ENCODE peak calls at places on chromosomes 1 and 21, in ten cellular contexts. One of them, this sample, is unnamed.
A peak's percentile ranks its signal among the peaks of the same experiment; 100 is the strongest.

GRCh38 chr1:177448652-177449351 is 278.0 kb downstream of the BRINP2 start:
- DNase-seq in SJSA1: no peak
- DNase-seq in aorta: no peak
- DNase-seq in IMR-90: no peak
- DNase-seq in BE2C: no peak
- DNase-seq in pancreas: no peak
- DNase-seq in PC-3: no peak
- DNase-seq in prostate gland: no peak
- DNase-seq in cardiac muscle cell: no peak
- DNase-seq in brain microvascular endothelial cell: no peak
- DNase-seq in this sample: no peak

GRCh38 chr21:36504067-36505058 is 24.4 kb upstream of the CLDN14 start:
- DNase-seq in brain microvascular endothelial cell: peak; percentile 45
- DNase-seq in prostate gland: peak; percentile 44
- DNase-seq in BE2C: peak; percentile 39
- DNase-seq in IMR-90: peak; percentile 68
- DNase-seq in SJSA1: no peak
- DNase-seq in pancreas: peak; percentile 37
- DNase-seq in cardiac muscle cell: peak; percentile 65
- DNase-seq in aorta: no peak
- DNase-seq in PC-3: peak; percentile 78
- DNase-seq in this sample: no peak

GRCh38 chr21:29133796-29134195 is 3.4 kb downstream of the MAP3K7CL start:
- DNase-seq in prostate gland: no peak
- DNase-seq in aorta: no peak
- DNase-seq in SJSA1: no peak
- DNase-seq in cardiac muscle cell: no peak
- DNase-seq in IMR-90: no peak
- DNase-seq in BE2C: no peak
- DNase-seq in pancreas: no peak
- DNase-seq in brain microvascular endothelial cell: no peak
- DNase-seq in PC-3: no peak
- DNase-seq in this sample: no peak

GRCh38 chr1:205523261-205523890 is 18.9 kb downstream of the CDK18 start:
- DNase-seq in aorta: no peak
- DNase-seq in brain microvascular endothelial cell: no peak
- DNase-seq in prostate gland: no peak
- DNase-seq in BE2C: no peak
- DNase-seq in SJSA1: no peak
- DNase-seq in cardiac muscle cell: no peak
- DNase-seq in pancreas: no peak
- DNase-seq in IMR-90: no peak
- DNase-seq in PC-3: no peak
- DNase-seq in this sample: no peak

GRCh38 chr1:10960954-10961833 is 51.3 kb upstream of the TARDBP start:
- DNase-seq in PC-3: peak; percentile 85
- DNase-seq in aorta: peak; percentile 92
- DNase-seq in SJSA1: peak; percentile 83
- DNase-seq in brain microvascular endothelial cell: peak; percentile 68
- DNase-seq in IMR-90: peak; percentile 56
- DNase-seq in cardiac muscle cell: peak; percentile 91
- DNase-seq in prostate gland: peak; percentile 79
- DNase-seq in BE2C: peak; percentile 86
- DNase-seq in pancreas: peak; percentile 86
- DNase-seq in this sample: peak; percentile 73

GRCh38 chr1:152515454-152515823 is 1.2 kb downstream of the CRCT1 start:
- DNase-seq in prostate gland: no peak
- DNase-seq in aorta: no peak
- DNase-seq in brain microvascular endothelial cell: peak; percentile 10
- DNase-seq in pancreas: no peak
- DNase-seq in BE2C: no peak
- DNase-seq in PC-3: no peak
- DNase-seq in IMR-90: peak; percentile 4
- DNase-seq in cardiac muscle cell: no peak
- DNase-seq in SJSA1: no peak
- DNase-seq in this sample: peak; percentile 58

GRCh38 chr1:218476385-218476784 is 131.2 kb downstream of the TGFB2 start:
- DNase-seq in prostate gland: no peak
- DNase-seq in PC-3: peak; percentile 97
- DNase-seq in IMR-90: peak; percentile 88
- DNase-seq in SJSA1: no peak
- DNase-seq in brain microvascular endothelial cell: peak; percentile 76
- DNase-seq in BE2C: no peak
- DNase-seq in pancreas: no peak
- DNase-seq in aorta: no peak
- DNase-seq in cardiac muscle cell: no peak
- DNase-seq in this sample: no peak

GRCh38 chr1:77639056-77639455 is 43.4 kb downstream of the ZZZ3 start:
- DNase-seq in prostate gland: no peak
- DNase-seq in IMR-90: peak; percentile 61
- DNase-seq in PC-3: peak; percentile 62
- DNase-seq in brain microvascular endothelial cell: no peak
- DNase-seq in BE2C: no peak
- DNase-seq in SJSA1: no peak
- DNase-seq in aorta: no peak
- DNase-seq in cardiac muscle cell: no peak
- DNase-seq in pancreas: no peak
- DNase-seq in this sample: no peak

GRCh38 chr1:231866392-231867331 is 240.1 kb downstream of the DISC1 start:
- DNase-seq in aorta: peak; percentile 77
- DNase-seq in PC-3: peak; percentile 79
- DNase-seq in BE2C: peak; percentile 62
- DNase-seq in brain microvascular endothelial cell: peak; percentile 41
- DNase-seq in IMR-90: peak; percentile 58
- DNase-seq in SJSA1: peak; percentile 61
- DNase-seq in prostate gland: peak; percentile 48
- DNase-seq in cardiac muscle cell: peak; percentile 77
- DNase-seq in pancreas: peak; percentile 39
- DNase-seq in this sample: peak; percentile 36

GRCh38 chr1:111481387-111482221 is 7.8 kb downstream of the C1orf162 start:
- DNase-seq in SJSA1: peak; percentile 66
- DNase-seq in IMR-90: peak; percentile 66
- DNase-seq in PC-3: peak; percentile 81
- DNase-seq in BE2C: peak; percentile 64
- DNase-seq in brain microvascular endothelial cell: peak; percentile 49
- DNase-seq in cardiac muscle cell: peak; percentile 88
- DNase-seq in prostate gland: peak; percentile 62
- DNase-seq in aorta: peak; percentile 92
- DNase-seq in pancreas: peak; percentile 67
- DNase-seq in this sample: peak; percentile 43

GRCh38 chr1:206469933-206470691 is at the start of gene IKBKE:
- DNase-seq in pancreas: peak; percentile 44
- DNase-seq in PC-3: peak; percentile 88
- DNase-seq in cardiac muscle cell: peak; percentile 67
- DNase-seq in BE2C: no peak
- DNase-seq in IMR-90: peak; percentile 73
- DNase-seq in SJSA1: peak; percentile 71
- DNase-seq in brain microvascular endothelial cell: peak; percentile 62
- DNase-seq in prostate gland: peak; percentile 28
- DNase-seq in aorta: peak; percentile 81
- DNase-seq in this sample: peak; percentile 68

GRCh38 chr1:204257446-204257845 is 43.7 kb upstream of the GOLT1A start:
- DNase-seq in PC-3: no peak
- DNase-seq in cardiac muscle cell: no peak
- DNase-seq in aorta: peak; percentile 72
- DNase-seq in SJSA1: no peak
- DNase-seq in IMR-90: no peak
- DNase-seq in pancreas: no peak
- DNase-seq in prostate gland: no peak
- DNase-seq in brain microvascular endothelial cell: no peak
- DNase-seq in BE2C: no peak
- DNase-seq in this sample: no peak

GRCh38 chr1:27589841-27590426 is 14.0 kb downstream of the AHDC1 start:
- DNase-seq in pancreas: no peak
- DNase-seq in aorta: peak; percentile 86
- DNase-seq in IMR-90: peak; percentile 54
- DNase-seq in PC-3: peak; percentile 44
- DNase-seq in prostate gland: no peak
- DNase-seq in cardiac muscle cell: peak; percentile 57
- DNase-seq in BE2C: peak; percentile 84
- DNase-seq in SJSA1: no peak
- DNase-seq in brain microvascular endothelial cell: no peak
- DNase-seq in this sample: peak; percentile 87

GRCh38 chr21:43981871-43982210 is 30.3 kb upstream of the TRAPPC10 start:
- DNase-seq in aorta: no peak
- DNase-seq in PC-3: no peak
- DNase-seq in pancreas: no peak
- DNase-seq in prostate gland: no peak
- DNase-seq in brain microvascular endothelial cell: no peak
- DNase-seq in cardiac muscle cell: no peak
- DNase-seq in SJSA1: no peak
- DNase-seq in BE2C: no peak
- DNase-seq in IMR-90: no peak
- DNase-seq in this sample: no peak
- H3K36me3 ChIP-seq in aorta: peaks cover 3% of the 10 kb centered on the region
- H3K36me3 ChIP-seq in PC-3: no peaks in the 10 kb centered on the region
- H3K36me3 ChIP-seq in pancreas: peaks cover 3% of the 10 kb centered on the region
- H3K36me3 ChIP-seq in prostate gland: no peaks in the 10 kb centered on the region
- H3K36me3 ChIP-seq in brain microvascular endothelial cell: peaks cover 4% of the 10 kb centered on the region
- H3K36me3 ChIP-seq in cardiac muscle cell: peaks cover 6% of the 10 kb centered on the region
- H3K36me3 ChIP-seq in SJSA1: peaks cover 61% of the 10 kb centered on the region
- H3K36me3 ChIP-seq in BE2C: peaks cover 2% of the 10 kb centered on the region
- H3K36me3 ChIP-seq in IMR-90: peaks cover 22% of the 10 kb centered on the region
- H3K36me3 ChIP-seq in this sample: peaks cover 51% of the 10 kb centered on the region

GRCh38 chr1:39412892-39413291 is 78.5 kb upstream of the BMP8A start:
- DNase-seq in brain microvascular endothelial cell: no peak
- DNase-seq in pancreas: no peak
- DNase-seq in cardiac muscle cell: no peak
- DNase-seq in BE2C: no peak
- DNase-seq in IMR-90: no peak
- DNase-seq in prostate gland: no peak
- DNase-seq in PC-3: no peak
- DNase-seq in aorta: no peak
- DNase-seq in SJSA1: no peak
- DNase-seq in this sample: no peak

GRCh38 chr1:39413902-39414528 is 77.4 kb upstream of the BMP8A start:
- DNase-seq in BE2C: no peak
- DNase-seq in prostate gland: no peak
- DNase-seq in SJSA1: no peak
- DNase-seq in aorta: no peak
- DNase-seq in cardiac muscle cell: no peak
- DNase-seq in PC-3: no peak
- DNase-seq in IMR-90: no peak
- DNase-seq in brain microvascular endothelial cell: no peak
- DNase-seq in pancreas: no peak
- DNase-seq in this sample: no peak

GRCh38 chr1:39410915-39411436 is 80.5 kb upstream of the BMP8A start:
- DNase-seq in PC-3: peak; percentile 89
- DNase-seq in SJSA1: peak; percentile 87
- DNase-seq in brain microvascular endothelial cell: peak; percentile 89
- DNase-seq in aorta: peak; percentile 91
- DNase-seq in prostate gland: peak; percentile 88
- DNase-seq in pancreas: peak; percentile 83
- DNase-seq in BE2C: peak; percentile 51
- DNase-seq in cardiac muscle cell: peak; percentile 95
- DNase-seq in IMR-90: peak; percentile 94
- DNase-seq in this sample: peak; percentile 81

GRCh38 chr1:39411526-39411925 is 79.9 kb upstream of the BMP8A start:
- DNase-seq in cardiac muscle cell: no peak
- DNase-seq in brain microvascular endothelial cell: no peak
- DNase-seq in IMR-90: peak; percentile 71
- DNase-seq in prostate gland: no peak
- DNase-seq in aorta: no peak
- DNase-seq in PC-3: peak; percentile 30
- DNase-seq in pancreas: no peak
- DNase-seq in SJSA1: no peak
- DNase-seq in BE2C: no peak
- DNase-seq in this sample: no peak

GRCh38 chr1:39412079-39412478 is 79.4 kb upstream of the BMP8A start:
- DNase-seq in SJSA1: no peak
- DNase-seq in brain microvascular endothelial cell: no peak
- DNase-seq in pancreas: no peak
- DNase-seq in BE2C: no peak
- DNase-seq in cardiac muscle cell: no peak
- DNase-seq in PC-3: no peak
- DNase-seq in aorta: no peak
- DNase-seq in IMR-90: no peak
- DNase-seq in prostate gland: no peak
- DNase-seq in this sample: no peak
- H3K36me3 ChIP-seq in SJSA1: peaks cover 62% of the 10 kb centered on the region
- H3K36me3 ChIP-seq in brain microvascular endothelial cell: peaks cover 19% of the 10 kb centered on the region
- H3K36me3 ChIP-seq in pancreas: no peaks in the 10 kb centered on the region
- H3K36me3 ChIP-seq in BE2C: no peaks in the 10 kb centered on the region
- H3K36me3 ChIP-seq in cardiac muscle cell: no peaks in the 10 kb centered on the region
- H3K36me3 ChIP-seq in PC-3: no peaks in the 10 kb centered on the region
- H3K36me3 ChIP-seq in aorta: no peaks in the 10 kb centered on the region
- H3K36me3 ChIP-seq in IMR-90: peaks cover 19% of the 10 kb centered on the region
- H3K36me3 ChIP-seq in prostate gland: no peaks in the 10 kb centered on the region
- H3K36me3 ChIP-seq in this sample: peaks cover 24% of the 10 kb centered on the region

DNA sequence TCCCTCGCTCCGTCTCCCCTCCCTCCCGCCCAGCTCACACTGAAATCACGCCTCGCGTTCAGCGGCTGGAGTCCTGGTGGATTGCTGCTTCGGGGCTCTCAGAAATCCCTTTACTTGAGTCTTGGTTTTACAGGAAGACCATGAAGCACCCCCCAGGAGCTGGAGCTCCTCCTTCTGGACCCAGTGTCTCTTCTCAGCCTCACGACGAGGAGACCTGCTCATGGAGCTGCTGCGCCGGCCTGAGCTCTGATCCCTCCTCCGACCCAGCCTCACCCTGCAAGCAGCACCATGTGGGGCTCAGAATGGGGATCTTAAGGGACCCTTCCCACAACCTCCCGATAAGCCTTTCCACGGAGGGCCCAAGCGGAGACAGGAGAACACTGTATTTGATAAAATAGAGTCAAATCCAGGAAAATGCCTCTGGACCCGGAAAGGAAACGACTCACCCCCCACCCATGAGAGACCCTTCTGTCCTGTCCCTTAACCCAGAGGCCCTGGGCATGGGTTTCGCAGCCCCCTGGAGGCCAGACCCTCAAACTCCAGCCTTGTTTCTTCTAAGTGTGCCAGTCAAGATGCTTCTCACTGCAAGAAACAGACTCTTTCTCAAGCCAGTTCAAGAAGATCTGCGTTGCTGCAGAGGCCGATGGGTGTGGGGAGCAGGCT is 26.0 kb downstream of the PDE9A start:
- DNase-seq in prostate gland: no peak
- DNase-seq in SJSA1: no peak
- DNase-seq in aorta: no peak
- DNase-seq in BE2C: no peak
- DNase-seq in cardiac muscle cell: no peak
- DNase-seq in brain microvascular endothelial cell: no peak
- DNase-seq in pancreas: no peak
- DNase-seq in PC-3: no peak
- DNase-seq in IMR-90: no peak
- DNase-seq in this sample: no peak
- H3K36me3 ChIP-seq in prostate gland: no peaks in the 10 kb centered on the region
- H3K36me3 ChIP-seq in SJSA1: peaks cover 4% of the 10 kb centered on the region
- H3K36me3 ChIP-seq in aorta: no peaks in the 10 kb centered on the region
- H3K36me3 ChIP-seq in BE2C: no peaks in the 10 kb centered on the region
- H3K36me3 ChIP-seq in cardiac muscle cell: no peaks in the 10 kb centered on the region
- H3K36me3 ChIP-seq in brain microvascular endothelial cell: no peaks in the 10 kb centered on the region
- H3K36me3 ChIP-seq in pancreas: no peaks in the 10 kb centered on the region
- H3K36me3 ChIP-seq in PC-3: no peaks in the 10 kb centered on the region
- H3K36me3 ChIP-seq in IMR-90: no peaks in the 10 kb centered on the region
- H3K36me3 ChIP-seq in this sample: no peaks in the 10 kb centered on the region

DNA sequence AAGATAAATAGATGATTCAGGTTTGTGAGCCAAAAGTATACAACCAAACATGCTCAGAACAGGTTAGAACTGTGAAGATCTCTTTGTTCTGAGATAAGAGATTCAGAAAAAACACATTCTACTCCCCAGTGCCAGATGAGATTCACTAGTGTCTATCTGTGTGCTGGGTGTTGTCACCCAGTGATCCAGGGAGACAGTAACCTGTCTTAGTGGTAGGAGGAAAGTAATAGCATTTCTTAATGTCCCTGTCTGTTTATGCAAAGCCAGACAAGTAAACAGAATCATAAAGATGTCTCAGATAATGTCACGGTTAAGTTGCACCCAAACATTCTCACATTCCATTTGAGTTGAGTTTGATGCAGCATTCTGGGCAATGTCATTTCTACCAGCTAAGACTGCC is 18.9 kb upstream of the NKAIN1 start:
- DNase-seq in SJSA1: no peak
- DNase-seq in brain microvascular endothelial cell: no peak
- DNase-seq in aorta: no peak
- DNase-seq in IMR-90: no peak
- DNase-seq in BE2C: no peak
- DNase-seq in cardiac muscle cell: no peak
- DNase-seq in PC-3: no peak
- DNase-seq in pancreas: no peak
- DNase-seq in prostate gland: peak; percentile 32
- DNase-seq in this sample: no peak
- H3K36me3 ChIP-seq in SJSA1: peaks cover 53% of the 10 kb centered on the region
- H3K36me3 ChIP-seq in brain microvascular endothelial cell: peaks cover 21% of the 10 kb centered on the region
- H3K36me3 ChIP-seq in aorta: peaks cover 3% of the 10 kb centered on the region
- H3K36me3 ChIP-seq in IMR-90: peaks cover 20% of the 10 kb centered on the region
- H3K36me3 ChIP-seq in BE2C: peaks cover 3% of the 10 kb centered on the region
- H3K36me3 ChIP-seq in cardiac muscle cell: peaks cover 37% of the 10 kb centered on the region
- H3K36me3 ChIP-seq in PC-3: peaks cover 45% of the 10 kb centered on the region
- H3K36me3 ChIP-seq in pancreas: no peaks in the 10 kb centered on the region
- H3K36me3 ChIP-seq in prostate gland: peaks cover 3% of the 10 kb centered on the region
- H3K36me3 ChIP-seq in this sample: peaks cover 48% of the 10 kb centered on the region